ENCODE peak calls at places on chromosomes 11 and 22, in nine cellular contexts. P is Ammon's horn; Y is stimulated activated CD4-positive, alpha-beta T cell treated with anti-CD3 and anti-CD28 coated beads, Interleukin-12 subunit alpha, Interleukin-12 subunit beta, amount 100 ng/mL, for 4 hours; C is progenitor cell of endocrine pancreas; T is anterior cingulate cortex; G is smooth muscle cell of the brain vasculature; R is activated CD4-positive, CD25-positive, alpha-beta regulatory T cell treated with anti-CD3 and anti-CD28 coated beads, Interleukin-2, amount 50 U/mL, for 16 hours; K is T-cell; A is NCI-H748 treated with DMSO at 0.1 percent for 48 hours. Z is an unnamed sample.

GRCh38 chr11:63639195-63639832 is 25.1 kb upstream of the PLAAT3 start:
- DNase-seq in P (no peak), Y (no peak), C (no peak), T (no peak), G (no peak), R (no peak), K (no peak), A (no peak), Z (no peak)

GRCh38 chr11:111967651-111968050 is 30.5 kb downstream of the DIXDC1 start:
- DNase-seq in P (no peak), Y (no peak), C (no peak), T (no peak), G (no peak), R (no peak), K (no peak), A (no peak), Z (no peak)

GRCh38 chr11:63672934-63673539 is 1.9 kb upstream of the ATL3 start:
- DNase-seq in P (no peak), Y (no peak), C (no peak), T (no peak), G (no peak), R (no peak), K (no peak), A (no peak), Z (no peak)

GRCh38 chr11:30110691-30111090 is 93.9 kb upstream of the KCNA4 start:
- DNase-seq in P (no peak), Y (no peak), C (no peak), T (no peak), G (no peak), R (no peak), K (no peak), A (no peak), Z (no peak)

GRCh38 chr11:119788096-119788883 is 59.3 kb upstream of the NECTIN1 start:
- DNase-seq in P (no peak), Y (no peak), C (no peak), T (no peak), G (no peak), R (no peak), K (no peak), A (no peak), Z (no peak)

GRCh38 chr11:35953081-35953480 is 9.2 kb downstream of the LDLRAD3 start:
- DNase-seq in P (peak), Y (no peak), C (no peak), T (peak), G (no peak), R (no peak), K (no peak), A (no peak), Z (no peak)

GRCh38 chr22:40263191-40263590 is 83.1 kb upstream of the ADSL start:
- DNase-seq in P (no peak), Y (no peak), C (no peak), T (no peak), G (no peak), R (no peak), K (no peak), A (no peak), Z (no peak)

GRCh38 chr22:35380013-35380412 is 883 bp upstream of the HMOX1 start:
- DNase-seq in P (no peak), Y (no peak), C (no peak), T (no peak), G (no peak), R (no peak), K (no peak), A (no peak), Z (no peak)

GRCh38 chr22:23241562-23242472 is 61.5 kb downstream of the BCR start:
- DNase-seq in P (no peak), Y (no peak), C (no peak), T (no peak), G (no peak), R (no peak), K (no peak), A (no peak), Z (peak)

GRCh38 chr11:34600339-34601084 is 20.4 kb upstream of the EHF start:
- DNase-seq in P (no peak), Y (no peak), C (peak), T (no peak), G (no peak), R (no peak), K (no peak), A (no peak), Z (peak)

GRCh38 chr11:36265793-36266628 is 23.2 kb downstream of the COMMD9 start:
- DNase-seq in P (peak), Y (peak), C (peak), T (peak), G (no peak), R (peak), K (no peak), A (peak), Z (peak)

GRCh38 chr22:41479671-41480396 is 10.9 kb downstream of the ACO2 start:
- DNase-seq in P (peak), Y (no peak), C (no peak), T (peak), G (peak), R (no peak), K (no peak), A (no peak), Z (no peak)

GRCh38 chr11:70524096-70524922 is 126.0 kb downstream of the CTTN start:
- DNase-seq in P (no peak), Y (no peak), C (no peak), T (no peak), G (no peak), R (no peak), K (no peak), A (no peak), Z (no peak)

GRCh38 chr11:94938399-94939055 is 34.8 kb downstream of the CWC15 start:
- DNase-seq in P (peak), Y (no peak), C (no peak), T (no peak), G (peak), R (no peak), K (no peak), A (no peak), Z (no peak)

GRCh38 chr11:82365351-82365750 is 368.3 kb downstream of the FAM181B start:
- DNase-seq in P (no peak), Y (no peak), C (no peak), T (no peak), G (no peak), R (no peak), K (no peak), A (no peak), Z (no peak)

GRCh38 chr11:76783901-76784813 is 1.0 kb downstream of the TSKU start:
- DNase-seq in P (no peak), Y (no peak), C (peak), T (no peak), G (no peak), R (no peak), K (no peak), A (no peak), Z (peak)